ENCODE peak calls at places on chromosomes 3 and 15, in ten cellular contexts. M is LoVo; Y is HFF-Myc; S is activated T-helper 1 cell treated with anti-CD3 and anti-CD28 coated beads, Interleukin-2, amount 50 U/mL, for 16 hours; E is left ventricle myocardium inferior; C is ACHN; Q is activated T-cell treated with anti-CD3 and anti-CD28 coated beads, Interleukin-2, amount 50 U/mL, for 48 hours; K is Ammon's horn; O is hypothalamus; L is GDM1. Z is an unnamed sample.

GRCh38 chr15:63256433-63256884 is 20.9 kb upstream of the APH1B start:
- DNase-seq in C (peak), S (no peak), L (no peak), O (no peak), E (no peak), Y (peak), K (no peak), Q (no peak), M (peak), Z (no peak)

GRCh38 chr3:165669502-165669901 is 167.7 kb downstream of the BCHE start:
- DNase-seq in Y (no peak), Q (no peak), L (no peak), E (no peak), O (no peak), C (no peak), S (no peak), M (no peak), K (no peak), Z (no peak)

GRCh38 chr15:98294126-98294525 is 333.6 kb downstream of the ARRDC4 start:
- DNase-seq in Y (no peak), C (no peak), Q (no peak), S (no peak), M (no peak), L (no peak), K (no peak), O (no peak), E (no peak), Z (no peak)

GRCh38 chr15:99954361-99955180 is 221.3 kb upstream of the LYSMD4 start:
- DNase-seq in E (no peak), K (no peak), Q (no peak), C (no peak), L (no peak), S (no peak), O (no peak), Y (peak), M (no peak), Z (no peak)

GRCh38 chr15:56496635-56497034 is 31.7 kb upstream of the MNS1 start:
- DNase-seq in M (peak), Q (no peak), Y (peak), O (no peak), S (no peak), C (peak), K (peak), E (no peak), L (peak), Z (no peak)

GRCh38 chr15:39887832-39888231 is 32.2 kb downstream of the GPR176 start:
- DNase-seq in Q (no peak), K (peak), M (peak), Y (no peak), S (no peak), L (no peak), E (no peak), O (no peak), C (peak), Z (no peak)

GRCh38 chr3:73192036-73192738 is 130.7 kb downstream of the EBLN2 start:
- DNase-seq in C (peak), S (no peak), O (no peak), E (no peak), Y (no peak), Q (no peak), M (peak), K (no peak), L (no peak), Z (no peak)

GRCh38 chr15:74957301-74958035 is 896 bp upstream of the RPP25 start:
- DNase-seq in O (no peak), K (no peak), M (peak), C (peak), E (peak), Y (no peak), Q (no peak), S (no peak), L (no peak), Z (no peak)

GRCh38 chr15:51649659-51650521 is 27.3 kb upstream of the DMXL2 start:
- DNase-seq in Q (no peak), M (peak), E (no peak), S (no peak), L (peak), Y (peak), K (peak), C (peak), O (no peak), Z (peak)

GRCh38 chr15:45184562-45185041 is 3.2 kb downstream of the SHF start:
- DNase-seq in C (no peak), L (no peak), S (no peak), M (no peak), O (no peak), Y (no peak), Q (no peak), K (no peak), E (no peak), Z (no peak)

GRCh38 chr3:72436863-72437592 is 411.2 kb downstream of the SHQ1 start:
- DNase-seq in Q (no peak), S (no peak), O (no peak), Y (no peak), M (no peak), E (no peak), K (no peak), L (no peak), C (no peak), Z (no peak)

GRCh38 chr3:150447631-150448465 is 39.8 kb downstream of the TSC22D2 start:
- DNase-seq in Y (no peak), S (no peak), L (no peak), K (no peak), Q (no peak), E (no peak), O (no peak), M (no peak), C (peak), Z (no peak)

GRCh38 chr15:31216210-31216911 is 110.3 kb upstream of the KLF13 start:
- DNase-seq in C (peak), E (peak), L (peak), M (peak), Y (no peak), S (peak), K (peak), O (no peak), Q (peak), Z (peak)

GRCh38 chr3:264394-265156 is 68.0 kb downstream of the CHL1 start:
- DNase-seq in S (no peak), L (no peak), M (peak), O (no peak), Q (no peak), Y (no peak), K (no peak), E (no peak), C (no peak), Z (no peak)

Z was measured in nucleus accumbens.